ENCODE peak calls at places on chromosomes 3 and 15, in nine cellular contexts. A, N, B, Y, E, V, W, M and X are unnamed samples.

GRCh38 chr15:74783808-74784175 is 1.9 kb downstream of the CSK start:
- DNase-seq in A (no peak), N (no peak), B (no peak), Y (no peak), E (no peak), V (no peak), W (no peak), M (no peak), X (no peak)

GRCh38 chr3:158660711-158661110 is 11.7 kb downstream of the LXN start:
- DNase-seq in A (no peak), N (no peak), B (no peak), Y (no peak), E (no peak), V (no peak), W (no peak), M (no peak), X (no peak)

GRCh38 chr15:93428135-93428534 is 339.1 kb upstream of the RGMA start:
- DNase-seq in A (no peak), N (peak; percentile 38), B (no peak), Y (no peak), E (no peak), V (no peak), W (no peak), M (no peak), X (no peak)

GRCh38 chr3:131749826-131750225 is 247.1 kb upstream of the MRPL3 start:
- DNase-seq in A (no peak), N (no peak), B (no peak), Y (no peak), E (no peak), V (no peak), W (no peak), M (no peak), X (no peak)

GRCh38 chr3:143627336-143627735 is 220.9 kb downstream of the SLC9A9 start:
- DNase-seq in A (no peak), N (no peak), B (peak; percentile 56), Y (no peak), E (no peak), V (no peak), W (no peak), M (no peak), X (no peak)

GRCh38 chr3:13655074-13655913 is 106.4 kb downstream of the FBLN2 start:
- DNase-seq in A (peak; percentile 74), N (no peak), B (peak; percentile 78), Y (peak; percentile 53), E (no peak), V (peak; percentile 63), W (peak; percentile 14), M (no peak), X (no peak)

GRCh38 chr3:97793415-97794019 is 28.3 kb upstream of the CRYBG3 start:
- DNase-seq in A (no peak), N (no peak), B (peak; percentile 72), Y (peak; percentile 60), E (no peak), V (no peak), W (no peak), M (no peak), X (peak; percentile 51)

GRCh38 chr3:13475871-13476590 is 4.1 kb upstream of the HDAC11 start:
- DNase-seq in A (no peak), N (no peak), B (peak; percentile 30), Y (no peak), E (no peak), V (no peak), W (no peak), M (no peak), X (no peak)

GRCh38 chr15:25534293-25534692 is 95.5 kb upstream of the UBE3A start:
- DNase-seq in A (no peak), N (no peak), B (no peak), Y (no peak), E (no peak), V (no peak), W (no peak), M (no peak), X (no peak)

GRCh38 chr3:145017959-145018358 is 1046.3 kb downstream of the DIPK2A start:
- DNase-seq in A (no peak), N (peak; percentile 46), B (no peak), Y (no peak), E (no peak), V (no peak), W (no peak), M (no peak), X (no peak)

GRCh38 chr3:154334973-154335420 is 10.7 kb upstream of the DHX36 start:
- DNase-seq in A (no peak), N (no peak), B (peak; percentile 63), Y (peak; percentile 53), E (no peak), V (no peak), W (no peak), M (no peak), X (no peak)

GRCh38 chr3:123749716-123750115 is 134.4 kb downstream of the MYLK start:
- DNase-seq in A (no peak), N (no peak), B (peak; percentile 97), Y (peak; percentile 35), E (no peak), V (no peak), W (no peak), M (no peak), X (no peak)

GRCh38 chr3:1963896-1964295 is 134.8 kb upstream of the CNTN4 start:
- DNase-seq in A (no peak), N (no peak), B (no peak), Y (no peak), E (no peak), V (no peak), W (no peak), M (no peak), X (no peak)

GRCh38 chr15:29972051-29972450 is 110.7 kb upstream of the GOLGA8J start:
- DNase-seq in A (no peak), N (no peak), B (no peak), Y (no peak), E (no peak), V (no peak), W (no peak), M (no peak), X (no peak)

GRCh38 chr15:63530235-63530634 is 25.8 kb downstream of the USP3 start:
- DNase-seq in A (no peak), N (no peak), B (no peak), Y (no peak), E (no peak), V (no peak), W (no peak), M (no peak), X (no peak)

GRCh38 chr3:10352146-10352911 is 31.4 kb upstream of the SEC13 start:
- DNase-seq in A (no peak), N (no peak), B (peak; percentile 39), Y (peak; percentile 62), E (no peak), V (no peak), W (no peak), M (peak; percentile 17), X (no peak)

GRCh38 chr15:80776420-80777045 is 2.6 kb upstream of the CEMIP start:
- DNase-seq in A (peak; percentile 68), N (no peak), B (peak; percentile 81), Y (peak; percentile 86), E (peak; percentile 44), V (peak; percentile 83), W (peak; percentile 46), M (peak; percentile 73), X (peak; percentile 25)

DNA sequence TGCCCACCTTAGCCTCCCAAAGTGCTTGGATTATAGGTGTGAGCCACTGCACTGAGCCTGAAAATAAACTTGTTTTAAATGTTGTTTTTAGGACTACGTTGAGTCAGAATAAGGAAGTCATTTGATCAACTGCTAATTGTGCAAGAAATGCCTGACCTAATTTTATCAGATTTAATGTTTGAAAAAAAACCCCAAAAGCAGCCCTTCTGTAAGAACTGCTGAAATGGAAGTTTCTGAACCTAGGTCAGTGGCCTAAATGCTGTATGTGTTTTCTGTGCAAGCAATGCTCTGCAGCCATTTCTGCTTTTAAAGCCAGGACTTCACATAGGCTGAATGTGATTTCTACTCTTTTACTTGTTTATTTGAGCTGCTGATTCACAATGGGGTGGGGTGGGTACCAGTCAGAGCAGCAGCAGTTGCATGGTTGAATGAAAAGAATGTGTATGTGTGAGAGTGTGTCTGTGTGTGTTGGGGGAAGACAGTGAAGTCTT is 6.6 kb downstream of the GPX1 start:
- DNase-seq in A (no peak), N (no peak), B (peak; percentile 88), Y (peak; percentile 67), E (no peak), V (no peak), W (no peak), M (no peak), X (no peak)
- H3K27ac ChIP-seq in A (no peak overlapping the region), N (peak overlapping the region; percentile 78), B (peak overlapping the region; percentile 87), Y (peak overlapping the region; percentile 53), E (no peak overlapping the region), V (peak overlapping the region; percentile 0), W (peak overlapping the region; percentile 31), M (peak overlapping the region; percentile 50), X (no peak overlapping the region)

GRCh38 chr15:78811825-78812183 is 540 bp upstream of the ADAMTS7 start:
- DNase-seq in A (no peak), N (no peak), B (no peak), Y (no peak), E (no peak), V (no peak), W (no peak), M (peak; percentile 60), X (no peak)
- H3K27ac ChIP-seq in A (no peak overlapping the region), N (no peak overlapping the region), B (no peak overlapping the region), Y (peak overlapping the region; percentile 63), E (no peak overlapping the region), V (no peak overlapping the region), W (no peak overlapping the region), M (peak overlapping the region; percentile 53), X (no peak overlapping the region)

GRCh38 chr3:119933197-119933596 is 151.3 kb downstream of the NR1I2 start:
- DNase-seq in A (no peak), N (no peak), B (no peak), Y (no peak), E (no peak), V (no peak), W (no peak), M (no peak), X (no peak)
- H3K27ac ChIP-seq in A (no peak overlapping the region), N (no peak overlapping the region), B (no peak overlapping the region), Y (no peak overlapping the region), E (no peak overlapping the region), V (no peak overlapping the region), W (no peak overlapping the region), M (no peak overlapping the region), X (no peak overlapping the region)

GRCh38 chr3:61684386-61684785 is 123.0 kb downstream of the PTPRG start:
- DNase-seq in A (no peak), N (no peak), B (no peak), Y (no peak), E (no peak), V (no peak), W (no peak), M (no peak), X (no peak)

GRCh38 chr3:61687206-61687605 is 125.8 kb downstream of the PTPRG start:
- DNase-seq in A (no peak), N (no peak), B (no peak), Y (no peak), E (no peak), V (no peak), W (no peak), M (no peak), X (no peak)

GRCh38 chr3:61685755-61686154 is 124.4 kb downstream of the PTPRG start:
- DNase-seq in A (no peak), N (no peak), B (no peak), Y (no peak), E (no peak), V (no peak), W (no peak), M (no peak), X (no peak)

GRCh38 chr3:61687663-61688306 is 126.4 kb downstream of the PTPRG start:
- DNase-seq in A (no peak), N (no peak), B (no peak), Y (no peak), E (no peak), V (no peak), W (no peak), M (no peak), X (no peak)

GRCh38 chr3:61686228-61686648 is 124.9 kb downstream of the PTPRG start:
- DNase-seq in A (no peak), N (no peak), B (no peak), Y (no peak), E (no peak), V (no peak), W (no peak), M (no peak), X (no peak)
- H3K27ac ChIP-seq in A (no peak overlapping the region), N (peak overlapping the region; percentile 41), B (no peak overlapping the region), Y (no peak overlapping the region), E (no peak overlapping the region), V (no peak overlapping the region), W (no peak overlapping the region), M (no peak overlapping the region), X (no peak overlapping the region)